ENCODE peak calls at places on chromosomes 4 and X, in nine cellular contexts. G is mesothelial cell of epicardium; A is ascending aorta; E is AG04450; Y is COR-L47; R is heart left ventricle; N is brain microvascular endothelial cell; W is activated naive CD4-positive, alpha-beta T cell; P is occipital lobe. I is an unnamed sample.

GRCh38 chr4:112706840-112707207 is 69.9 kb downstream of the LARP7 start:
- DNase-seq in A (no peak), R (no peak), N (no peak), P (no peak), E (no peak), Y (no peak), W (no peak), G (no peak), I (no peak)

GRCh38 chr4:21554036-21554435 is 394.5 kb downstream of the KCNIP4 start:
- DNase-seq in Y (no peak), A (no peak), N (no peak), P (no peak), W (no peak), E (no peak), G (no peak), R (no peak), I (no peak)

GRCh38 chrX:96389314-96390048 is 295.2 kb upstream of the DIAPH2 start:
- DNase-seq in N (no peak), W (no peak), P (no peak), A (no peak), E (no peak), Y (no peak), R (no peak), G (no peak), I (no peak)

GRCh38 chr4:78512357-78512920 is 39.1 kb upstream of the ANXA3 start:
- DNase-seq in E (no peak), R (no peak), P (no peak), G (no peak), A (no peak), Y (no peak), N (no peak), W (no peak), I (no peak)

GRCh38 chrX:129720741-129721140 is 18.0 kb upstream of the XPNPEP2 start:
- DNase-seq in N (no peak), G (no peak), A (peak), E (no peak), W (no peak), Y (no peak), P (no peak), R (no peak), I (no peak)

GRCh38 chrX:13898084-13898483 is 81.2 kb upstream of the GPM6B start:
- DNase-seq in P (no peak), N (peak), A (peak), Y (no peak), W (no peak), E (no peak), G (no peak), R (no peak), I (no peak)

GRCh38 chr4:7414046-7414445 is 20.7 kb downstream of the PSAPL1 start:
- DNase-seq in N (no peak), G (no peak), E (no peak), A (peak), W (no peak), P (no peak), R (peak), Y (no peak), I (no peak)

GRCh38 chr4:74334636-74335035 is 26.4 kb downstream of the EPGN start:
- DNase-seq in G (no peak), R (no peak), Y (no peak), W (no peak), E (no peak), N (no peak), A (no peak), P (no peak), I (no peak)

GRCh38 chr4:89438102-89438831 is 130.7 kb upstream of the GPRIN3 start:
- DNase-seq in E (no peak), N (peak), G (no peak), P (no peak), A (no peak), R (no peak), Y (no peak), W (no peak), I (no peak)

I was measured in DMS 273 treated with DMSO at 0.1 percent for 48 hours.